ENCODE peak calls at places on chromosomes 13 and 19, in nine cellular contexts. D is activated CD4-positive, CD25-positive, alpha-beta regulatory T cell; M is fibroblast of mammary gland; L is NCI-H1092; E is glomerular endothelial cell; F is NCI-H2029 treated with DMSO at 0.1 percent for 48 hours; V is esophagus squamous epithelium; B is AG08395; U is WERI-Rb-1. H is an unnamed sample.

GRCh38 chr13:101258071-101258470 is 158.2 kb downstream of the NALCN start:
- DNase-seq in E (peak; percentile 61), D (no peak), L (no peak), B (peak; percentile 88), V (no peak), U (no peak), M (peak; percentile 92), F (no peak), H (no peak)

GRCh38 chr13:113468461-113469147 is 15.3 kb upstream of the ADPRHL1 start:
- DNase-seq in E (no peak), B (no peak), L (no peak), D (no peak), V (no peak), F (no peak), M (no peak), U (peak; percentile 9), H (no peak)

GRCh38 chr13:64130600-64130999 is 2715.0 kb upstream of the PCDH20 start:
- DNase-seq in U (no peak), B (no peak), E (no peak), F (no peak), L (no peak), V (no peak), D (no peak), M (peak; percentile 1), H (no peak)

GRCh38 chr13:40640845-40641458 is 25.5 kb downstream of the FOXO1 start:
- DNase-seq in B (no peak), F (no peak), D (no peak), U (no peak), L (no peak), M (no peak), E (no peak), V (no peak), H (no peak)

GRCh38 chr13:27005556-27005955 is 166.1 kb downstream of the USP12 start:
- DNase-seq in U (no peak), F (no peak), V (no peak), D (no peak), E (no peak), B (no peak), M (no peak), L (peak; percentile 68), H (no peak)

GRCh38 chr13:47299316-47299715 is 402.5 kb upstream of the HTR2A start:
- DNase-seq in U (no peak), E (no peak), L (no peak), F (no peak), M (peak; percentile 36), V (no peak), B (no peak), D (no peak), H (no peak)

GRCh38 chr13:98405107-98405571 is 171.8 kb downstream of the STK24 start:
- DNase-seq in F (no peak), M (peak; percentile 25), L (no peak), U (peak; percentile 46), E (no peak), V (no peak), B (peak; percentile 64), D (no peak), H (peak; percentile 60)

GRCh38 chr19:45492627-45493470 is 4.0 kb downstream of the RTN2 start:
- DNase-seq in B (peak; percentile 61), M (peak; percentile 67), L (no peak), U (peak; percentile 77), D (no peak), V (no peak), E (no peak), F (no peak), H (no peak)

GRCh38 chr19:327291-328024 is 17.1 kb downstream of the MIER2 start:
- DNase-seq in F (no peak), D (no peak), V (no peak), M (no peak), B (no peak), L (no peak), U (no peak), E (no peak), H (no peak)

GRCh38 chr13:110391273-110391672 is 84.2 kb downstream of the COL4A2 start:
- DNase-seq in V (no peak), L (no peak), B (no peak), U (no peak), M (peak; percentile 50), E (no peak), F (no peak), D (no peak), H (no peak)

GRCh38 chr13:110806636-110807035 is 93.1 kb downstream of the ING1 start:
- DNase-seq in M (no peak), F (no peak), E (no peak), L (no peak), U (no peak), V (no peak), B (no peak), D (no peak), H (no peak)

GRCh38 chr13:112968910-112969691 is at the start of gene MCF2L:
- DNase-seq in L (peak; percentile 57), B (peak; percentile 61), V (no peak), M (peak; percentile 37), D (peak; percentile 18), U (peak; percentile 78), E (no peak), F (no peak), H (peak; percentile 73)

GRCh38 chr13:75139291-75139690 is 342.7 kb downstream of the TBC1D4 start:
- DNase-seq in U (no peak), E (no peak), L (no peak), F (no peak), V (no peak), B (no peak), D (no peak), M (no peak), H (no peak)

GRCh38 chr13:45162821-45163220 is 38.0 kb downstream of the KCTD4 start:
- DNase-seq in B (peak; percentile 81), M (peak; percentile 94), V (no peak), U (no peak), L (no peak), D (no peak), F (no peak), E (peak; percentile 34), H (no peak)

GRCh38 chr19:3114018-3114726 is 20.0 kb downstream of the GNA11 start:
- DNase-seq in V (no peak), E (no peak), U (no peak), D (no peak), B (no peak), L (no peak), M (no peak), F (no peak), H (no peak)

GRCh38 chr19:49327878-49328544 is 3.0 kb upstream of the SLC6A16 start:
- DNase-seq in U (no peak), V (no peak), D (no peak), B (peak; percentile 48), M (peak; percentile 31), E (no peak), L (no peak), F (no peak), H (no peak)

GRCh38 chr13:101289764-101290163 is 126.5 kb downstream of the NALCN start:
- DNase-seq in M (peak; percentile 45), F (no peak), L (peak; percentile 84), B (peak; percentile 53), U (peak; percentile 82), D (no peak), E (no peak), V (no peak), H (peak; percentile 83)